ENCODE peak calls at places on chromosomes 11 and 22, in six cellular contexts. I is PC-9, J is HCT116, V is A549, Z is HAP-1, Y is body of pancreas. G is an unnamed sample. For H3K4me1, the result is how much of the 10 kb centered on the place peaks cover.

GRCh38 chr11:24240496-24240895 is 256.4 kb upstream of the LUZP2 start:
- DNase-seq in I (no peak), J (no peak), V (no peak), Z (no peak), Y (no peak), G (no peak)

GRCh38 chr22:48944756-48945620 is 882.7 kb downstream of the BRD1 start:
- DNase-seq in I (no peak), J (no peak), V (no peak), Z (no peak), Y (no peak), G (no peak)

GRCh38 chr11:208177-208916 is 839 bp downstream of the RIC8A start:
- DNase-seq in I (peak), J (peak), V (peak), Z (peak), Y (peak), G (peak)

GRCh38 chr11:102590646-102591045 is 34.5 kb downstream of the MMP20 start:
- DNase-seq in I (no peak), J (no peak), V (no peak), Z (no peak), Y (no peak), G (no peak)

GRCh38 chr11:14908214-14908880 is 16.3 kb upstream of the CYP2R1 start:
- DNase-seq in I (no peak), J (peak), V (peak), Z (peak), Y (peak), G (no peak)

GRCh38 chr11:65879622-65880021 is at the start of gene CTSW:
- DNase-seq in I (no peak), J (no peak), V (no peak), Z (no peak), Y (no peak), G (no peak)

GRCh38 chr11:203945-204586 is 3.1 kb downstream of the BET1L start:
- DNase-seq in I (no peak), J (no peak), V (no peak), Z (no peak), Y (no peak), G (peak)

GRCh38 chr11:28878025-28878424 is 769.8 kb downstream of the METTL15 start:
- DNase-seq in I (no peak), J (no peak), V (no peak), Z (no peak), Y (no peak), G (no peak)

GRCh38 chr11:109864834-109865557 is 228.2 kb upstream of the ZC3H12C start:
- DNase-seq in I (no peak), J (no peak), V (no peak), Z (no peak), Y (no peak), G (no peak)

GRCh38 chr11:85710912-85711311 is 24.9 kb upstream of the CCDC89 start:
- DNase-seq in I (no peak), J (no peak), V (no peak), Z (no peak), Y (no peak), G (no peak)

GRCh38 chr22:17705565-17706450 is 67.3 kb downstream of the BCL2L13 start:
- DNase-seq in I (no peak), J (no peak), V (no peak), Z (no peak), Y (no peak), G (no peak)

GRCh38 chr11:71774603-71775222 is 58.3 kb upstream of the DEFB108B start:
- DNase-seq in I (no peak), J (no peak), V (no peak), Z (no peak), Y (no peak), G (no peak)

GRCh38 chr22:24772493-24773220 is 1.9 kb downstream of the PIWIL3 start:
- DNase-seq in I (no peak), J (peak), V (peak), Z (peak), Y (no peak), G (no peak)

GRCh38 chr11:107457205-107457557 is 444 bp downstream of the CWF19L2 start:
- DNase-seq in I (no peak), J (no peak), V (peak), Z (peak), Y (no peak), G (no peak)

GRCh38 chr11:119461250-119461963 is 38.4 kb upstream of the THY1 start:
- DNase-seq in I (no peak), J (no peak), V (no peak), Z (no peak), Y (no peak), G (no peak)

GRCh38 chr11:125940145-125940544 is 5.7 kb upstream of the VSIG10L2 start:
- DNase-seq in I (no peak), J (no peak), V (no peak), Z (no peak), Y (no peak), G (no peak)

GRCh38 chr11:1291295-1292017 is 18.0 kb downstream of the TOLLIP start:
- DNase-seq in I (no peak), J (no peak), V (no peak), Z (no peak), Y (no peak), G (peak)

GRCh38 chr11:30196400-30197206 is 34.2 kb upstream of the FSHB start:
- DNase-seq in I (peak), J (peak), V (peak), Z (peak), Y (peak), G (peak)

GRCh38 chr22:46894081-46894671 is 131.7 kb downstream of the TBC1D22A start:
- DNase-seq in I (no peak), J (no peak), V (no peak), Z (no peak), Y (no peak), G (no peak)

GRCh38 chr11:130511765-130512164 is 63.3 kb downstream of the ADAMTS15 start:
- DNase-seq in I (no peak), J (no peak), V (no peak), Z (no peak), Y (no peak), G (no peak)

GRCh38 chr22:36147196-36147788 is 13.3 kb downstream of the APOL3 start:
- DNase-seq in I (no peak), J (no peak), V (no peak), Z (no peak), Y (no peak), G (no peak)

GRCh38 chr11:68263444-68264035 is 8.2 kb downstream of the C11orf24 start:
- DNase-seq in I (no peak), J (no peak), V (no peak), Z (no peak), Y (no peak), G (no peak)

GRCh38 chr11:9740202-9740881 is 76.5 kb downstream of the SWAP70 start:
- DNase-seq in I (no peak), J (no peak), V (no peak), Z (no peak), Y (no peak), G (no peak)

GRCh38 chr11:26087095-26087935 is 244.6 kb upstream of the ANO3 start:
- DNase-seq in I (no peak), J (no peak), V (no peak), Z (no peak), Y (no peak), G (no peak)

DNA sequence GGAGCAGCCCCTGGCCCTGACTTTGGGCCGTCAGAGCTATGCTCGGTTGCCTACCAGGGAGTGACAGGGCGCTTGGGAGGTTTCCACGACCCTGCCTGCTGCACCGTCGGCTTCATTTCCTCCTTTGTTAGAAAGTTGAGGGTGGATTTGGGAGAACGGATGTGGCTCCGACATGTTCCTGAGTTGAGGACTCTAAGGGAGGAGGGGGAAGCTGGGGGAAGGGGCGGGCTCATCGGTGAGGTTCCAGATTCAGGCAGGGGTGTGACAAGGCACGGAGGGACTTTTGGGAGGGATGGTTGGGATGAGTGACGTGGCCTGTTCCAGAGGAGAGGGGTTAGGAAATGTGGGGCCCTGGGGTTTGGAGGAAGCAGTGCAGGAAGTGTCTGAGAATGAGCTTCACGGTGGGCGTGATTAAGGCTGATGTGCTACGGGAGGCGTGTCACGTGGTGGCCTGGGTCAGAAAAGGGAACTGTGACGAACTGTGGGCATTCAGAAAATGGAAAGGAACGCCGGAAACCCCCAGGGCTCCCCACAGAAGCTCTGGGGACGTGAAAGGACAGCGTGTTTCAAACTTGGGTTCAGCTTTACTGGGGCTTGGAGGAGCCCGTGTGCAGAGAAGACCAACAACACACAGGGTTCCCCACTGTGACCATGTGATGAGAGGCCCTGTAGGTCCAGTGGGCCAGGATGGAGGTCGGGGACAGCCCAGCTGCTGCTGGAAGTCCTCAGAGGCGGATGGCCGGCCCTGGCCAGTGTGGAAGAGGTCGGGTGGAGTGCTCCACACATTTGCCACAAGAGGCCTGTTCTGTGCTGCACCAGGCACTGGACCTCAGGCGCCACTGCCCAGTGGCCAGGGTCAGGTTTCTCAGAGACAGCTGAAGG is 2.8 kb downstream of the PARVB start:
- DNase-seq in I (no peak), J (no peak), V (no peak), Z (peak), Y (peak), G (peak)
- H3K4me3 ChIP-seq in I (no peak), J (no peak), V (no peak), Z (peak), Y (no peak), G (no peak)

DNA sequence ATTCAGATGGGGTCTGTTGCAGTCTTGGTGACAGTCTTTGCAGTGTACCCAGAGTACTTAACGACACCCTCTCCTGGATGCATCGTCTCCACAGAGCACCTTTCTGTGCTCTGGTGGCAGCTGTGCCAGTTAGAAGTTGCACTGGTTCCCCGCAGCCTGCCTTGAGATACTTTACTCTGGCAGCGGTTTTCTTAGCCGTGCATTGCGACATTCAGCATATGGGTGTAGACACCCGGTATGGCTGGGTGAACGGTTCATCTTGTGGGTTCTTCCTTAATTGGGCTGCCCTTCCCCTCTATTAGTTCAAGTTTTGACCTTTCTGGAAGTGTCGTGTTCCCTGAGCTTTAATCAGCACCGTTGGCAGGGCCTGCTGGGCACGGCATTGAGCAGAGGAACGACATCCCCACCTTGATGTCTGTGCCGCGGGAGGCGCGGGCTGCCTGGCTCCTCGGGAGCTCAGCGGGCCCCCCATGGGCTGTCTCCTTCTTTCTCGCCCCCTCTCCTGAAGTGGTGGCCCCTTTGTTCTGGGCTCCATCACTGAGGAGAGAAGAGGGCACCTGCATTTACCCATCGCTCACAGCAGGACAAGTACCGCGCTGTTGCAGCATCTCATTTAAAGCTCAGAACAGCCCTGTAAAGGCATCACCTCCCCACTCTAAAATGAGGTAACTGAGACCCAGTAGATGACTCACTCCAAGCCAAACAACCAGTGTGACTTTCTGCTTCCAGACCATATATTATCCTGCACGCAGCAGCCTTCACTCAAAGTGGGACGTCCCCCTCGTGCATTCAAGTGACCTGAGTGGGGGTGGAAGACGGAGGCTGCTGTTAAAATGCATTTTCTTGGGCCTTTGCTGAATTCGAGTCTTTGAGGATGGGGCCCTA is 13.3 kb downstream of the FAM83F start:
- DNase-seq in I (no peak), J (no peak), V (no peak), Z (no peak), Y (no peak), G (no peak)
- H3K4me1 ChIP-seq in I (under half), J (under half), V (under half), Z (under half), Y (under half), G (under half)

GRCh38 chr11:123597859-123598258 is 56.6 kb downstream of the SCN3B start:
- DNase-seq in I (no peak), J (no peak), V (no peak), Z (no peak), Y (no peak), G (no peak)

GRCh38 chr11:123601737-123602136 is 52.7 kb downstream of the SCN3B start:
- DNase-seq in I (no peak), J (no peak), V (no peak), Z (no peak), Y (no peak), G (no peak)

GRCh38 chr11:123603666-123604065 is 50.8 kb downstream of the SCN3B start:
- DNase-seq in I (no peak), J (no peak), V (no peak), Z (no peak), Y (no peak), G (no peak)

DNA sequence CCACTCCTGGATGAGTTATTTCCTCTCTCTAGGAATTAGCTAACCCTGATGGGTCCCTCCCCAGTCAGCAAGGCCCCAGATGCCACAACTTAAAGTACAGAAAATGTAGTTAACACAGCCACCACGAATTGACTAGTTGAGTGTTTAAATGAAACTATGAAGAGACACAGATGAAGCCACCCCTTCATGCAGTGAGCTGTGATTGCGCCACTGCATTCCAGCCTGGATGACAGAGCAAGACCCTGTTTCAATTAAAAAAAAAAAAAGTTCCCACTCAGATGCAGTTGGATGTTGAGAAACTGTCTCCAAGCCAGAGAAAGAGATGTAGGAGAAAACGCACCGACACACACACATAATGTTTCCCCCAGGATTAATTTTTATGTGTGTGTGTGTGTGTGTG is 53.3 kb downstream of the SCN3B start:
- DNase-seq in I (no peak), J (no peak), V (no peak), Z (no peak), Y (no peak), G (no peak)
- H3K4me3 ChIP-seq in I (no peak), J (no peak), V (no peak), Z (no peak), Y (no peak), G (no peak)

GRCh38 chr22:43235445-43236400 is 48.8 kb upstream of the TTLL12 start:
- DNase-seq in I (no peak), J (no peak), V (no peak), Z (no peak), Y (no peak), G (no peak)
- H3K4me1 ChIP-seq in I (under half), J (under half), V (under half), Z (under half), Y (under half), G (under half)

GRCh38 chr11:48017105-48017874 is 36.9 kb downstream of the PTPRJ start:
- DNase-seq in I (no peak), J (no peak), V (no peak), Z (no peak), Y (no peak), G (no peak)

GRCh38 chr11:48014917-48015316 is 34.6 kb downstream of the PTPRJ start:
- DNase-seq in I (no peak), J (no peak), V (no peak), Z (no peak), Y (no peak), G (no peak)

GRCh38 chr11:48012051-48012391 is 31.7 kb downstream of the PTPRJ start:
- DNase-seq in I (no peak), J (no peak), V (no peak), Z (no peak), Y (no peak), G (no peak)

GRCh38 chr11:48011125-48012050 is 31.0 kb downstream of the PTPRJ start:
- DNase-seq in I (no peak), J (no peak), V (no peak), Z (no peak), Y (no peak), G (no peak)

DNA sequence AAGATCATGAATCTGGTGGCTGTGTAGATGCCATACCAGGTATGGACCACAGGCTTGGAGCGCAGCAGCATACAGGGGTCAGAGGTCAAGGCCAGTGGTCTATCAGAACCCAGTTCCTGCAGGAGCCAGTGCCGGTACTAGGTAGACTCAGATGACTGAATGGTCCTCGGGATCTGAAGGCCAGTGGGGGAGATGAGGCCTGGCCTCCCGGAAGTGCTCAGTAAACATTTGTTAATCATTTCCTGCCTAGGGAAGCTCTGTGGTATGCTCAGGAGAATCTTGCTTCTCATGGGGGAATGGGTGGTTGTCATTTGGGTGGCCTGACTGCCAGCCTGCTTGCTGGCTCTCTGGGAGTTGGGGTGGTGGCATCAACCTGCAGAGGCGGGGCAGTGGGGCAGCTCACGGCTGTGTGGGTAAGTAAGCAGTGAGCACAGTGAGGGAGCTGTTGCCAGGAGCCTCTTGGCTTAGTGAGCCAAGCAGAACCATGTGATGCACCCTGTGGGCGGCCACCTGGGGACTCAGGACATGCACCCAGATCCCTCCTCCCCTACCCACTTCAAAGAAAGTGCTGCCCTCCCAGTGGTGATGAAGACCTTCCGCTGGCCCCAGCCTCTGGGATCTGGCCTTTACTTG is 33.0 kb downstream of the PTPRJ start:
- DNase-seq in I (peak), J (no peak), V (peak), Z (no peak), Y (peak), G (no peak)
- H3K4me3 ChIP-seq in I (no peak), J (no peak), V (peak), Z (no peak), Y (no peak), G (no peak)

GRCh38 chr22:28942333-28942732 is 59.0 kb downstream of the ZNRF3 start:
- DNase-seq in I (no peak), J (no peak), V (no peak), Z (no peak), Y (no peak), G (no peak)
- H3K4me1 ChIP-seq in I (under half), J (under half), V (under half), Z (under half), Y (under half), G (under half)

DNA sequence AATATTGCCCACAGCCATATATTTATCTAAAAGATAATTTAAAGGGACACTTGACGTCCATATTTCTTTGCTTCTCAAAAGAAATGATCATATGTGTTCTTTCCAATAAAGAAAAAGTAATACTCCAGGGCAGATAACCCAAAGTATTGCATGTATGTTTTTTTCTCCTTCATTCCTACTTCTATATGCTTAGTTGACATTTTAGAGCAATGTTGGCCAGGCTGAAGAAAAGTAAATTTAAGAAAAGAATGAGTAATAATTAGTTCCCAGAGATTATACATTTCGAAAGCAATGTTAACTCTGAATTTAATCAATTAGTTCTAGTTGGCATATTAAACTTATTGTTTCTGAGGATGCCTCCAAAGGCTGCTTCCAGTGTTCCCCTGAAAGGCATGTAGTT is 48.2 kb downstream of the DNAJC24 start:
- DNase-seq in I (no peak), J (no peak), V (no peak), Z (no peak), Y (no peak), G (no peak)
- H3K4me3 ChIP-seq in I (no peak), J (no peak), V (no peak), Z (no peak), Y (no peak), G (no peak)

GRCh38 chr11:96218013-96218412 is 125.0 kb downstream of the MAML2 start:
- DNase-seq in I (no peak), J (no peak), V (no peak), Z (no peak), Y (no peak), G (no peak)

GRCh38 chr11:96214745-96215093 is 128.3 kb downstream of the MAML2 start:
- DNase-seq in I (no peak), J (no peak), V (no peak), Z (no peak), Y (no peak), G (no peak)

GRCh38 chr11:96215094-96215782 is 127.8 kb downstream of the MAML2 start:
- DNase-seq in I (no peak), J (no peak), V (no peak), Z (no peak), Y (no peak), G (no peak)

GRCh38 chr11:96217206-96217605 is 125.8 kb downstream of the MAML2 start:
- DNase-seq in I (no peak), J (no peak), V (no peak), Z (no peak), Y (no peak), G (no peak)

DNA sequence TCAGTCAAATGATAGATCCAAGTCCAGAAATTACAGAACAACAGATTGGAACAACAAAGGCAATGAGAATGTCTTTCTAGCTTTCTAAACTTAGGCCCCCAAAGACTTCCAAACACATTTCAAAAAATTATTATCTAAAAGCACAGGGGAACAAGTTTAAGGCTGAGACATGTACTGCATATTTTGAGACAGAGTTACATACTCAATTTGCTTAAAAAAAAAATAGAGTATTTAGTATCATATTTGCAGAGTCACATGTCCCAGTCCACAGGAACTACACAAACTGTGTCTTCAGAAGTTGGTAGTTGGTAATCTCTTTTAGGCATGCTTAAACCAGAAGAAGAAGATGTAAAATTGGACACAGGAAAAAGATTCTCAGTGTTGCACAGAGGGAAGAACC is 127.2 kb downstream of the MAML2 start:
- DNase-seq in I (no peak), J (no peak), V (no peak), Z (no peak), Y (no peak), G (no peak)
- H3K4me1 ChIP-seq in I (under half), J (under half), V (half or more), Z (under half), Y (under half), G (under half)

GRCh38 chr11:64407630-64408029 is 48.7 kb downstream of the RPS6KA4 start:
- DNase-seq in I (no peak), J (no peak), V (no peak), Z (no peak), Y (no peak), G (no peak)
- H3K4me3 ChIP-seq in I (no peak), J (no peak), V (no peak), Z (no peak), Y (no peak), G (no peak)